ENCODE peak calls at places on chromosomes 12 and 14, in eight cellular contexts. I is myocyte, J is nucleus accumbens, B is GM19239, W is A549, H is SHP77, O is aorta, C is body of pancreas. N is an unnamed sample.

GRCh38 chr12:57940915-57941164 is 527 bp upstream of the ATP23 start:
- DNase-seq in O (no peak), C (no peak), J (no peak), I (no peak), H (no peak), W (no peak), B (no peak), N (no peak)

GRCh38 chr12:3170423-3171194 is 93.4 kb downstream of the TSPAN9 start:
- DNase-seq in I (peak; percentile 56), W (peak; percentile 77), H (no peak), C (no peak), O (peak; percentile 34), J (no peak), B (no peak), N (no peak)

GRCh38 chr14:105315211-105315721 is 718 bp downstream of the PACS2 start:
- DNase-seq in I (no peak), B (peak; percentile 41), O (no peak), H (no peak), W (peak; percentile 35), J (no peak), C (peak; percentile 64), N (no peak)

GRCh38 chr14:104307246-104307626 is 168.8 kb downstream of the KIF26A start:
- DNase-seq in B (no peak), O (peak; percentile 63), J (no peak), H (no peak), C (no peak), I (no peak), W (no peak), N (no peak)

GRCh38 chr14:98582276-98582675 is 689.7 kb downstream of the BCL11B start:
- DNase-seq in I (no peak), B (no peak), O (no peak), W (no peak), J (peak; percentile 50), H (no peak), C (no peak), N (no peak)

GRCh38 chr12:89461649-89462612 is 62.7 kb downstream of the GALNT4 start:
- DNase-seq in B (peak; percentile 12), J (no peak), C (no peak), H (peak; percentile 36), O (no peak), W (peak; percentile 64), I (peak; percentile 67), N (peak; percentile 1)

GRCh38 chr14:102238131-102238530 is 66.8 kb downstream of the MOK start:
- DNase-seq in C (no peak), H (no peak), B (no peak), W (no peak), J (no peak), O (peak; percentile 11), I (no peak), N (no peak)

GRCh38 chr14:55276736-55277135 is 5.5 kb downstream of the FBXO34 start:
- DNase-seq in I (no peak), J (no peak), C (no peak), H (no peak), W (no peak), B (no peak), O (no peak), N (no peak)

GRCh38 chr14:30608533-30609006 is 13.5 kb upstream of the SCFD1 start:
- DNase-seq in H (peak; percentile 66), O (no peak), I (peak; percentile 65), W (peak; percentile 29), C (peak; percentile 34), B (no peak), J (no peak), N (no peak)

GRCh38 chr14:76654573-76654955 is 106.7 kb upstream of the VASH1 start:
- DNase-seq in J (no peak), B (no peak), C (no peak), I (no peak), W (no peak), O (no peak), H (peak; percentile 44), N (no peak)

GRCh38 chr12:91460457-91460856 is 277.8 kb upstream of the DCN start:
- DNase-seq in I (no peak), J (no peak), H (no peak), B (no peak), O (no peak), C (no peak), W (no peak), N (no peak)

GRCh38 chr14:21902561-21903199 is 229.1 kb upstream of the OR4E1 start:
- DNase-seq in B (no peak), W (peak; percentile 17), C (no peak), H (peak; percentile 3), O (no peak), I (no peak), J (no peak), N (no peak)

GRCh38 chr14:73757381-73757780 is 43.2 kb upstream of the PNMA1 start:
- DNase-seq in I (no peak), H (no peak), B (no peak), W (no peak), J (no peak), C (no peak), O (no peak), N (no peak)

GRCh38 chr12:116123511-116124258 is 153.8 kb downstream of the MED13L start:
- DNase-seq in O (no peak), B (no peak), C (peak; percentile 24), H (peak; percentile 84), W (peak; percentile 35), I (peak; percentile 93), J (no peak), N (peak; percentile 53)

GRCh38 chr12:1474567-1475153 is 119.7 kb downstream of the FBXL14 start:
- DNase-seq in O (no peak), W (no peak), C (no peak), I (peak; percentile 74), H (peak; percentile 18), J (no peak), B (no peak), N (peak; percentile 85)

GRCh38 chr12:129483494-129483893 is 420.3 kb downstream of the TMEM132D start:
- DNase-seq in C (no peak), B (no peak), J (peak; percentile 30), W (no peak), I (no peak), H (peak; percentile 33), O (no peak), N (no peak)

GRCh38 chr14:33897382-33897781 is 53.5 kb downstream of the EGLN3 start:
- DNase-seq in O (no peak), J (no peak), H (no peak), B (no peak), C (no peak), I (no peak), W (no peak), N (no peak)

GRCh38 chr12:81723361-81723760 is 35.8 kb downstream of the PPFIA2 start:
- DNase-seq in H (no peak), J (no peak), C (no peak), I (no peak), O (no peak), B (no peak), W (no peak), N (no peak)

GRCh38 chr14:59695198-59695597 is 118.6 kb upstream of the CCDC175 start:
- DNase-seq in W (no peak), B (no peak), I (peak; percentile 13), J (no peak), O (no peak), C (peak; percentile 25), H (no peak), N (no peak)

GRCh38 chr12:56792678-56793077 is 29.6 kb downstream of the HSD17B6 start:
- DNase-seq in C (no peak), B (no peak), I (no peak), J (no peak), O (no peak), H (no peak), W (no peak), N (no peak)

GRCh38 chr14:22962061-22962676 is 5.3 kb upstream of the HAUS4 start:
- DNase-seq in C (no peak), I (no peak), O (no peak), W (no peak), H (no peak), B (no peak), J (no peak), N (no peak)

GRCh38 chr12:47396902-47397663 is 308.7 kb downstream of the RPAP3 start:
- DNase-seq in H (no peak), O (no peak), B (no peak), J (no peak), I (peak; percentile 36), W (peak; percentile 46), C (no peak), N (no peak)

GRCh38 chr14:97010491-97011160 is 213.4 kb downstream of the VRK1 start:
- DNase-seq in W (no peak), I (no peak), B (no peak), H (no peak), C (no peak), J (peak; percentile 16), O (no peak), N (no peak)

GRCh38 chr12:685388-685787 is 22.1 kb upstream of the NINJ2 start:
- DNase-seq in O (no peak), C (no peak), J (peak; percentile 22), W (peak; percentile 42), H (no peak), B (peak; percentile 25), I (peak; percentile 62), N (peak; percentile 6)

GRCh38 chr12:57237952-57238853 is 8.7 kb downstream of the SHMT2 start:
- DNase-seq in H (peak; percentile 40), B (no peak), J (no peak), I (no peak), O (peak; percentile 83), W (no peak), C (no peak), N (no peak)

GRCh38 chr12:48118491-48118890 is 673 bp upstream of the PFKM start:
- DNase-seq in C (no peak), O (no peak), H (peak; percentile 20), W (no peak), I (no peak), B (no peak), J (no peak), N (no peak)

GRCh38 chr12:42296503-42297109 is 29.3 kb downstream of the ZCRB1 start:
- DNase-seq in J (no peak), W (peak; percentile 60), B (no peak), C (no peak), I (no peak), H (peak; percentile 33), O (no peak), N (no peak)